ENCODE peak calls at places on chromosomes 5 and 9, in eight cellular contexts. One of them, this sample, is unnamed.

GRCh38 chr5:143957455-143957854 is 145.5 kb downstream of the HMHB1 start:
- DNase-seq in PC-3: no peak
- DNase-seq in spleen: no peak
- DNase-seq in CD8-positive, alpha-beta memory T cell: no peak
- DNase-seq in lung: no peak
- DNase-seq in small intestine: no peak
- DNase-seq in tibial artery: no peak
- DNase-seq in OCI-LY7: no peak
- DNase-seq in this sample: no peak

GRCh38 chr9:13174906-13175639 is 104.4 kb downstream of the MPDZ start:
- DNase-seq in PC-3: no peak
- DNase-seq in spleen: no peak
- DNase-seq in CD8-positive, alpha-beta memory T cell: no peak
- DNase-seq in lung: no peak
- DNase-seq in small intestine: no peak
- DNase-seq in tibial artery: no peak
- DNase-seq in OCI-LY7: no peak
- DNase-seq in this sample: no peak

GRCh38 chr5:149257875-149258705 is 13.6 kb upstream of the AFAP1L1 start:
- DNase-seq in PC-3: peak; percentile 32
- DNase-seq in spleen: no peak
- DNase-seq in CD8-positive, alpha-beta memory T cell: no peak
- DNase-seq in lung: no peak
- DNase-seq in small intestine: no peak
- DNase-seq in tibial artery: no peak
- DNase-seq in OCI-LY7: no peak
- DNase-seq in this sample: no peak

GRCh38 chr9:136840877-136841645 is 1.2 kb upstream of the AJM1 start:
- DNase-seq in PC-3: no peak
- DNase-seq in spleen: no peak
- DNase-seq in CD8-positive, alpha-beta memory T cell: no peak
- DNase-seq in lung: no peak
- DNase-seq in small intestine: peak; percentile 95
- DNase-seq in tibial artery: no peak
- DNase-seq in OCI-LY7: no peak
- DNase-seq in this sample: no peak

GRCh38 chr9:101465330-101465915 is 29.8 kb upstream of the ALDOB start:
- DNase-seq in PC-3: peak; percentile 67
- DNase-seq in spleen: no peak
- DNase-seq in CD8-positive, alpha-beta memory T cell: no peak
- DNase-seq in lung: peak; percentile 40
- DNase-seq in small intestine: peak; percentile 95
- DNase-seq in tibial artery: peak; percentile 48
- DNase-seq in OCI-LY7: peak; percentile 29
- DNase-seq in this sample: no peak

GRCh38 chr5:15544039-15544438 is 44.1 kb downstream of the FBXL7 start:
- DNase-seq in PC-3: no peak
- DNase-seq in spleen: no peak
- DNase-seq in CD8-positive, alpha-beta memory T cell: no peak
- DNase-seq in lung: no peak
- DNase-seq in small intestine: no peak
- DNase-seq in tibial artery: no peak
- DNase-seq in OCI-LY7: no peak
- DNase-seq in this sample: no peak

GRCh38 chr9:33458444-33458843 is 11.1 kb upstream of the AQP3 start:
- DNase-seq in PC-3: peak; percentile 64
- DNase-seq in spleen: no peak
- DNase-seq in CD8-positive, alpha-beta memory T cell: peak; percentile 62
- DNase-seq in lung: peak; percentile 41
- DNase-seq in small intestine: peak; percentile 83
- DNase-seq in tibial artery: no peak
- DNase-seq in OCI-LY7: peak; percentile 52
- DNase-seq in this sample: peak; percentile 64

GRCh38 chr9:126684345-126684744 is 70.6 kb downstream of the LMX1B start:
- DNase-seq in PC-3: peak; percentile 33
- DNase-seq in spleen: no peak
- DNase-seq in CD8-positive, alpha-beta memory T cell: no peak
- DNase-seq in lung: no peak
- DNase-seq in small intestine: no peak
- DNase-seq in tibial artery: no peak
- DNase-seq in OCI-LY7: no peak
- DNase-seq in this sample: no peak

GRCh38 chr5:135859656-135860055 is 25.2 kb downstream of the SLC25A48 start:
- DNase-seq in PC-3: no peak
- DNase-seq in spleen: no peak
- DNase-seq in CD8-positive, alpha-beta memory T cell: no peak
- DNase-seq in lung: no peak
- DNase-seq in small intestine: no peak
- DNase-seq in tibial artery: no peak
- DNase-seq in OCI-LY7: no peak
- DNase-seq in this sample: no peak

GRCh38 chr9:123322771-123323481 is 33.1 kb upstream of the CRB2 start:
- DNase-seq in PC-3: no peak
- DNase-seq in spleen: peak; percentile 86
- DNase-seq in CD8-positive, alpha-beta memory T cell: peak; percentile 40
- DNase-seq in lung: no peak
- DNase-seq in small intestine: peak; percentile 39
- DNase-seq in tibial artery: no peak
- DNase-seq in OCI-LY7: peak; percentile 87
- DNase-seq in this sample: no peak

GRCh38 chr9:75803130-75803529 is 87.3 kb upstream of the PCSK5 start:
- DNase-seq in PC-3: no peak
- DNase-seq in spleen: no peak
- DNase-seq in CD8-positive, alpha-beta memory T cell: no peak
- DNase-seq in lung: no peak
- DNase-seq in small intestine: no peak
- DNase-seq in tibial artery: no peak
- DNase-seq in OCI-LY7: no peak
- DNase-seq in this sample: no peak

GRCh38 chr9:27333241-27334052 is 36.5 kb upstream of the EQTN start:
- DNase-seq in PC-3: peak; percentile 75
- DNase-seq in spleen: no peak
- DNase-seq in CD8-positive, alpha-beta memory T cell: peak; percentile 9
- DNase-seq in lung: peak; percentile 46
- DNase-seq in small intestine: peak; percentile 81
- DNase-seq in tibial artery: peak; percentile 70
- DNase-seq in OCI-LY7: peak; percentile 66
- DNase-seq in this sample: peak; percentile 42

GRCh38 chr5:154723740-154724505 is 31.3 kb upstream of the LARP1 start:
- DNase-seq in PC-3: no peak
- DNase-seq in spleen: no peak
- DNase-seq in CD8-positive, alpha-beta memory T cell: no peak
- DNase-seq in lung: no peak
- DNase-seq in small intestine: peak; percentile 94
- DNase-seq in tibial artery: no peak
- DNase-seq in OCI-LY7: no peak
- DNase-seq in this sample: no peak

GRCh38 chr5:176736271-176736965 is 73.9 kb upstream of the UNC5A start:
- DNase-seq in PC-3: no peak
- DNase-seq in spleen: peak; percentile 27
- DNase-seq in CD8-positive, alpha-beta memory T cell: no peak
- DNase-seq in lung: no peak
- DNase-seq in small intestine: no peak
- DNase-seq in tibial artery: peak; percentile 8
- DNase-seq in OCI-LY7: no peak
- DNase-seq in this sample: no peak

GRCh38 chr5:68529581-68529980 is 314.0 kb downstream of the PIK3R1 start:
- DNase-seq in PC-3: no peak
- DNase-seq in spleen: no peak
- DNase-seq in CD8-positive, alpha-beta memory T cell: no peak
- DNase-seq in lung: no peak
- DNase-seq in small intestine: no peak
- DNase-seq in tibial artery: no peak
- DNase-seq in OCI-LY7: no peak
- DNase-seq in this sample: no peak

GRCh38 chr5:116557669-116558271 is 16.9 kb downstream of the SEMA6A start:
- DNase-seq in PC-3: peak; percentile 38
- DNase-seq in spleen: no peak
- DNase-seq in CD8-positive, alpha-beta memory T cell: no peak
- DNase-seq in lung: no peak
- DNase-seq in small intestine: no peak
- DNase-seq in tibial artery: no peak
- DNase-seq in OCI-LY7: peak; percentile 16
- DNase-seq in this sample: no peak

GRCh38 chr5:134526483-134527155 is 1.1 kb downstream of the JADE2 start:
- DNase-seq in PC-3: peak; percentile 72
- DNase-seq in spleen: peak; percentile 94
- DNase-seq in CD8-positive, alpha-beta memory T cell: peak; percentile 52
- DNase-seq in lung: peak; percentile 77
- DNase-seq in small intestine: peak; percentile 68
- DNase-seq in tibial artery: peak; percentile 62
- DNase-seq in OCI-LY7: peak; percentile 85
- DNase-seq in this sample: peak; percentile 50

GRCh38 chr5:133758641-133759040 is 146.3 kb upstream of the FSTL4 start:
- DNase-seq in PC-3: peak; percentile 5
- DNase-seq in spleen: no peak
- DNase-seq in CD8-positive, alpha-beta memory T cell: no peak
- DNase-seq in lung: no peak
- DNase-seq in small intestine: no peak
- DNase-seq in tibial artery: no peak
- DNase-seq in OCI-LY7: no peak
- DNase-seq in this sample: no peak

GRCh38 chr9:18996191-18996590 is 36.8 kb downstream of the SAXO1 start:
- DNase-seq in PC-3: no peak
- DNase-seq in spleen: no peak
- DNase-seq in CD8-positive, alpha-beta memory T cell: no peak
- DNase-seq in lung: no peak
- DNase-seq in small intestine: no peak
- DNase-seq in tibial artery: no peak
- DNase-seq in OCI-LY7: no peak
- DNase-seq in this sample: no peak

GRCh38 chr5:158819840-158820620 is 279.7 kb downstream of the EBF1 start:
- DNase-seq in PC-3: peak; percentile 53
- DNase-seq in spleen: no peak
- DNase-seq in CD8-positive, alpha-beta memory T cell: no peak
- DNase-seq in lung: no peak
- DNase-seq in small intestine: no peak
- DNase-seq in tibial artery: no peak
- DNase-seq in OCI-LY7: peak; percentile 52
- DNase-seq in this sample: no peak

GRCh38 chr9:761155-761792 is 80.2 kb upstream of the DMRT1 start:
- DNase-seq in PC-3: no peak
- DNase-seq in spleen: no peak
- DNase-seq in CD8-positive, alpha-beta memory T cell: no peak
- DNase-seq in lung: no peak
- DNase-seq in small intestine: no peak
- DNase-seq in tibial artery: no peak
- DNase-seq in OCI-LY7: no peak
- DNase-seq in this sample: no peak

GRCh38 chr9:75907329-75907728 is 16.9 kb downstream of the PCSK5 start:
- DNase-seq in PC-3: no peak
- DNase-seq in spleen: no peak
- DNase-seq in CD8-positive, alpha-beta memory T cell: no peak
- DNase-seq in lung: no peak
- DNase-seq in small intestine: peak; percentile 96
- DNase-seq in tibial artery: no peak
- DNase-seq in OCI-LY7: no peak
- DNase-seq in this sample: no peak

GRCh38 chr5:124544366-124545055 is 201.9 kb downstream of the ZNF608 start:
- DNase-seq in PC-3: peak; percentile 4
- DNase-seq in spleen: no peak
- DNase-seq in CD8-positive, alpha-beta memory T cell: no peak
- DNase-seq in lung: no peak
- DNase-seq in small intestine: peak; percentile 51
- DNase-seq in tibial artery: no peak
- DNase-seq in OCI-LY7: peak; percentile 42
- DNase-seq in this sample: no peak

GRCh38 chr9:18297532-18297872 is 176.5 kb upstream of the ADAMTSL1 start:
- DNase-seq in PC-3: peak; percentile 37
- DNase-seq in spleen: no peak
- DNase-seq in CD8-positive, alpha-beta memory T cell: no peak
- DNase-seq in lung: no peak
- DNase-seq in small intestine: no peak
- DNase-seq in tibial artery: no peak
- DNase-seq in OCI-LY7: peak; percentile 6
- DNase-seq in this sample: no peak

GRCh38 chr5:122458278-122458872 is 146.3 kb downstream of the SNCAIP start:
- DNase-seq in PC-3: peak; percentile 34
- DNase-seq in spleen: no peak
- DNase-seq in CD8-positive, alpha-beta memory T cell: no peak
- DNase-seq in lung: no peak
- DNase-seq in small intestine: peak; percentile 53
- DNase-seq in tibial artery: no peak
- DNase-seq in OCI-LY7: peak; percentile 25
- DNase-seq in this sample: no peak

GRCh38 chr5:179080724-179081123 is 20.6 kb downstream of the ZNF354C start:
- DNase-seq in PC-3: no peak
- DNase-seq in spleen: no peak
- DNase-seq in CD8-positive, alpha-beta memory T cell: no peak
- DNase-seq in lung: no peak
- DNase-seq in small intestine: no peak
- DNase-seq in tibial artery: no peak
- DNase-seq in OCI-LY7: no peak
- DNase-seq in this sample: no peak
- H3K9me3 ChIP-seq in PC-3: peaks cover 12% of the 10 kb centered on the region
- H3K9me3 ChIP-seq in spleen: peaks cover 100% of the 10 kb centered on the region
- H3K9me3 ChIP-seq in CD8-positive, alpha-beta memory T cell: peaks cover 66% of the 10 kb centered on the region
- H3K9me3 ChIP-seq in lung: peaks cover 76% of the 10 kb centered on the region
- H3K9me3 ChIP-seq in small intestine: peaks cover 3% of the 10 kb centered on the region
- H3K9me3 ChIP-seq in tibial artery: peaks cover 36% of the 10 kb centered on the region
- H3K9me3 ChIP-seq in OCI-LY7: peaks cover 24% of the 10 kb centered on the region
- H3K9me3 ChIP-seq in this sample: peaks cover 40% of the 10 kb centered on the region

GRCh38 chr5:25435882-25436281 is 791.1 kb upstream of the CDH10 start:
- DNase-seq in PC-3: no peak
- DNase-seq in spleen: no peak
- DNase-seq in CD8-positive, alpha-beta memory T cell: no peak
- DNase-seq in lung: no peak
- DNase-seq in small intestine: no peak
- DNase-seq in tibial artery: no peak
- DNase-seq in OCI-LY7: no peak
- DNase-seq in this sample: no peak
- H3K9me3 ChIP-seq in PC-3: no peaks in the 10 kb centered on the region
- H3K9me3 ChIP-seq in spleen: peaks cover 8% of the 10 kb centered on the region
- H3K9me3 ChIP-seq in CD8-positive, alpha-beta memory T cell: no peaks in the 10 kb centered on the region
- H3K9me3 ChIP-seq in lung: no peaks in the 10 kb centered on the region
- H3K9me3 ChIP-seq in small intestine: no peaks in the 10 kb centered on the region
- H3K9me3 ChIP-seq in tibial artery: no peaks in the 10 kb centered on the region
- H3K9me3 ChIP-seq in OCI-LY7: no peaks in the 10 kb centered on the region
- H3K9me3 ChIP-seq in this sample: no peaks in the 10 kb centered on the region

DNA sequence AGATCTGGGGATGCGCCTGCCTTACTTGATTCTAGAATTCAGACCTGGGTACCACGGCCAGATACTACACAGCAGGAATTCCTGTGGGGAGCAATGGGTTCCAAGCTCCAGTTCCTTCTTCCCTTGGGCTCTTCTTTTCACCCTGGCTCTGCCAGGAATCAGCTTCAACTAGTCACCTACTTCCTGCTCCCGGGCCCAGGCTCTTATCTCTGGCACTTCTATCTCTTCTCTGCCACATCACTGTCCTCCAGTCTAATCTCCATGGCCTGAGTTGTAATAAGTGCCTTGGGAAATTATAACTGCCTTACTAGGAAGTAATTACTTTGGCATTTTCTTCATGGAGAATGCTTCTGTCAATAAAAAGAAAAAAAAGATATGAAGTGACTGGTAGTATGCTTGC is 26.2 kb upstream of the SERINC5 start:
- DNase-seq in PC-3: no peak
- DNase-seq in spleen: no peak
- DNase-seq in CD8-positive, alpha-beta memory T cell: no peak
- DNase-seq in lung: no peak
- DNase-seq in small intestine: peak; percentile 28
- DNase-seq in tibial artery: no peak
- DNase-seq in OCI-LY7: no peak
- DNase-seq in this sample: no peak
- H3K9me3 ChIP-seq in PC-3: no peaks in the 10 kb centered on the region
- H3K9me3 ChIP-seq in spleen: no peaks in the 10 kb centered on the region
- H3K9me3 ChIP-seq in CD8-positive, alpha-beta memory T cell: no peaks in the 10 kb centered on the region
- H3K9me3 ChIP-seq in lung: no peaks in the 10 kb centered on the region
- H3K9me3 ChIP-seq in small intestine: no peaks in the 10 kb centered on the region
- H3K9me3 ChIP-seq in tibial artery: no peaks in the 10 kb centered on the region
- H3K9me3 ChIP-seq in OCI-LY7: no peaks in the 10 kb centered on the region
- H3K9me3 ChIP-seq in this sample: no peaks in the 10 kb centered on the region

GRCh38 chr5:142894749-142895148 is 124.6 kb downstream of the ARHGAP26 start:
- DNase-seq in PC-3: peak; percentile 36
- DNase-seq in spleen: no peak
- DNase-seq in CD8-positive, alpha-beta memory T cell: no peak
- DNase-seq in lung: no peak
- DNase-seq in small intestine: peak; percentile 67
- DNase-seq in tibial artery: no peak
- DNase-seq in OCI-LY7: no peak
- DNase-seq in this sample: no peak
- H3K9me3 ChIP-seq in PC-3: no peaks in the 10 kb centered on the region
- H3K9me3 ChIP-seq in spleen: no peaks in the 10 kb centered on the region
- H3K9me3 ChIP-seq in CD8-positive, alpha-beta memory T cell: no peaks in the 10 kb centered on the region
- H3K9me3 ChIP-seq in lung: no peaks in the 10 kb centered on the region
- H3K9me3 ChIP-seq in small intestine: no peaks in the 10 kb centered on the region
- H3K9me3 ChIP-seq in tibial artery: no peaks in the 10 kb centered on the region
- H3K9me3 ChIP-seq in OCI-LY7: no peaks in the 10 kb centered on the region
- H3K9me3 ChIP-seq in this sample: no peaks in the 10 kb centered on the region